ENCODE peak calls at places on chromosome 15, in nine cellular contexts. X is PC-3; N is thoracic aorta; J is neuronal stem cell; E is CD8-positive, alpha-beta memory T cell; G is ovary; B is trophoblast cell; L is cardiac muscle cell; Q is breast epithelium. M is an unnamed sample.
A peak's percentile ranks its signal among the peaks of the same experiment; 100 is the strongest.

GRCh38 chr15:39381517-39381916 is 199.4 kb upstream of the THBS1 start:
- DNase-seq in L (peak; percentile 24), Q (no peak), B (no peak), J (no peak), X (no peak), E (no peak), G (no peak), N (no peak), M (no peak)

GRCh38 chr15:74664028-74664616 is 31.7 kb downstream of the EDC3 start:
- DNase-seq in J (no peak), X (peak; percentile 60), N (no peak), E (no peak), B (no peak), L (peak; percentile 68), Q (no peak), G (no peak), M (no peak)

GRCh38 chr15:24878153-24878552 is 76.6 kb upstream of the SNRPN start:
- DNase-seq in X (peak; percentile 36), Q (peak; percentile 52), N (no peak), L (peak; percentile 27), B (no peak), J (no peak), G (peak; percentile 34), E (no peak), M (no peak)

GRCh38 chr15:89780601-89781000 is 4.5 kb downstream of the MESP2 start:
- DNase-seq in L (no peak), X (no peak), B (no peak), E (no peak), G (no peak), Q (no peak), J (no peak), N (no peak), M (no peak)

GRCh38 chr15:67010898-67011619 is 54.3 kb upstream of the SMAD3 start:
- DNase-seq in J (no peak), N (no peak), G (no peak), Q (no peak), B (peak; percentile 37), X (no peak), L (no peak), E (no peak), M (peak; percentile 40)

GRCh38 chr15:68951813-68952212 is 21.5 kb downstream of the SPESP1 start:
- DNase-seq in G (no peak), J (no peak), Q (no peak), L (no peak), X (no peak), B (no peak), N (no peak), E (no peak), M (no peak)

GRCh38 chr15:65305144-65305758 is 774 bp downstream of the RNU5B-1 start:
- DNase-seq in Q (no peak), G (no peak), B (no peak), N (no peak), J (no peak), X (no peak), E (no peak), L (no peak), M (no peak)

GRCh38 chr15:41115652-41116115 is 396 bp downstream of the INO80 start:
- DNase-seq in L (peak; percentile 69), G (no peak), X (peak; percentile 53), B (peak; percentile 48), N (peak; percentile 25), E (peak; percentile 69), Q (peak; percentile 62), J (peak; percentile 44), M (no peak)

GRCh38 chr15:47184003-47184404 is 533.3 kb upstream of the SEMA6D start:
- DNase-seq in B (peak; percentile 33), Q (no peak), X (no peak), G (peak; percentile 11), E (no peak), L (no peak), J (peak; percentile 31), N (no peak), M (no peak)

GRCh38 chr15:28208583-28208982 is 109.5 kb upstream of the OCA2 start:
- DNase-seq in Q (no peak), J (no peak), E (no peak), L (no peak), B (no peak), N (no peak), X (no peak), G (no peak), M (no peak)

GRCh38 chr15:68552773-68553172 is 26.0 kb upstream of the CORO2B start:
- DNase-seq in L (no peak), B (no peak), J (no peak), E (no peak), G (peak; percentile 25), X (peak; percentile 49), Q (no peak), N (no peak), M (no peak)

GRCh38 chr15:52652984-52653383 is 26.2 kb downstream of the ATOSA start:
- DNase-seq in J (no peak), Q (no peak), G (no peak), L (peak; percentile 72), E (no peak), B (no peak), N (no peak), X (peak; percentile 73), M (no peak)

GRCh38 chr15:63473999-63474809 is 30.2 kb upstream of the USP3 start:
- DNase-seq in X (peak; percentile 23), N (no peak), L (peak; percentile 67), B (no peak), E (no peak), Q (no peak), J (no peak), G (no peak), M (no peak)

GRCh38 chr15:63478243-63478642 is 26.1 kb upstream of the USP3 start:
- DNase-seq in B (no peak), E (no peak), N (no peak), G (no peak), J (no peak), X (no peak), Q (no peak), L (no peak), M (no peak)

GRCh38 chr15:63475670-63476069 is 28.7 kb upstream of the USP3 start:
- DNase-seq in B (no peak), N (no peak), L (no peak), E (no peak), G (no peak), X (no peak), J (no peak), Q (no peak), M (no peak)

GRCh38 chr15:63474810-63475316 is 29.5 kb upstream of the USP3 start:
- DNase-seq in E (no peak), Q (no peak), X (peak; percentile 32), J (no peak), L (no peak), B (no peak), N (no peak), G (no peak), M (no peak)

DNA sequence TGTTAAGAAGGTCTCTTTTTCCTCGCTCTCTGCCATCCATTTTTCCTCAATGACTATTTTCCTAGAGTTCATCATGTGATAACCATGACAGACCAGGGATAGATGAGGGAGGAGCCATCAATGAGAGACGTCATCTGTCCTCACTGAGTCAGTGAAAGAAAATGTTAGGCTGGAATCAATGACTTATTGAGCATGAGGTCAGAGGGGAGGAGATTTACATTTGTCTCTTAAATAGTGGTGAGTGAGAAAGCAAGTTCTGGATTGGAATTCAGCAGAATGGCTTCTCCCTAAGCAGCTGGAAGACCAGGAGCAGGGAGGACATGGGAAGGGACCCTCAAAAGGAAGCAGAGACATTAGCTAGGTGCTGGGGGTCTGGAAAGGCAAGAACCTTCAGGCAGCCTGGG is 28.2 kb upstream of the USP3 start:
- DNase-seq in N (no peak), L (peak; percentile 89), X (peak; percentile 68), B (peak; percentile 83), Q (no peak), E (no peak), G (no peak), J (no peak), M (no peak)
- H3K4me1 ChIP-seq in N (no peaks in the 10 kb centered on the region), L (peaks cover 6% of the 10 kb centered on the region), X (peaks cover 18% of the 10 kb centered on the region), B (no peaks in the 10 kb centered on the region), Q (no peaks in the 10 kb centered on the region), E (peaks cover 56% of the 10 kb centered on the region), G (peaks cover 7% of the 10 kb centered on the region), J (peaks cover 16% of the 10 kb centered on the region), M (peaks cover 6% of the 10 kb centered on the region)

GRCh38 chr15:50113187-50113505 is 5.9 kb downstream of the ATP8B4 start:
- DNase-seq in L (no peak), G (no peak), B (no peak), J (no peak), Q (no peak), X (no peak), E (no peak), N (no peak), M (no peak)

GRCh38 chr15:50116477-50116876 is 2.6 kb downstream of the ATP8B4 start:
- DNase-seq in N (no peak), X (peak; percentile 56), E (no peak), J (no peak), L (peak; percentile 17), B (peak; percentile 49), Q (no peak), G (no peak), M (no peak)

GRCh38 chr15:50112488-50113186 is 6.4 kb downstream of the ATP8B4 start:
- DNase-seq in X (no peak), E (no peak), N (no peak), B (no peak), G (no peak), J (no peak), Q (no peak), L (no peak), M (no peak)

GRCh38 chr15:50117628-50118027 is 1.4 kb downstream of the ATP8B4 start:
- DNase-seq in J (no peak), G (no peak), N (no peak), Q (no peak), E (no peak), L (no peak), X (no peak), B (no peak), M (no peak)

GRCh38 chr15:50114381-50114780 is 4.7 kb downstream of the ATP8B4 start:
- DNase-seq in J (no peak), Q (no peak), X (no peak), B (peak; percentile 7), N (no peak), L (no peak), G (no peak), E (no peak), M (no peak)
- H3K4me1 ChIP-seq in J (peaks cover 2% of the 10 kb centered on the region), Q (no peaks in the 10 kb centered on the region), X (no peaks in the 10 kb centered on the region), B (no peaks in the 10 kb centered on the region), N (peaks cover 9% of the 10 kb centered on the region), L (no peaks in the 10 kb centered on the region), G (no peaks in the 10 kb centered on the region), E (peaks cover 1% of the 10 kb centered on the region), M (no peaks in the 10 kb centered on the region)

DNA sequence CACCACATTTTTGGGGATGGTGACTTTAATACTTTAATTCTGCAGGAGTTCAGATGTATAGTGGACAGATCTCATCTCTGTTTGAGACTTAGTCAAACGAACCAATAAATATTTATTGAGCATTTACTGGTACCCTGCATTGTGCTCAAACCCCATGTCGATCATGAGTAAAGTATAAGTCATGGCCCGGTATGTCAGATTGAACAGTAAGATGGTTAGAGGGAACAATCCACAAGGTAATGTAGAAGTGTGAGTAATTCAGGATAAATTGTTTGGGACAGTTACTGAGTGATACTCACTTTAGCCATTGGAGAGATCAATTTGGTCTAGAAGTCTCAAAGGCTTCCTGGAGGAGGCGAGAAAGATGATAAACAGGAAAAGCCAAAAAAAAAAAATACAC is 265.5 kb upstream of the C2CD4B start:
- DNase-seq in E (no peak), L (no peak), G (no peak), J (no peak), N (no peak), Q (no peak), X (peak; percentile 52), B (no peak), M (no peak)
- H3K4me1 ChIP-seq in E (no peaks in the 10 kb centered on the region), L (peaks cover 9% of the 10 kb centered on the region), G (no peaks in the 10 kb centered on the region), J (no peaks in the 10 kb centered on the region), N (peaks cover 42% of the 10 kb centered on the region), Q (peaks cover 4% of the 10 kb centered on the region), X (peaks cover 9% of the 10 kb centered on the region), B (no peaks in the 10 kb centered on the region), M (peaks cover 16% of the 10 kb centered on the region)

GRCh38 chr15:72231847-72232461 is 964 bp upstream of the PKM start:
- DNase-seq in E (peak; percentile 43), X (peak; percentile 79), B (peak; percentile 67), Q (no peak), G (no peak), L (peak; percentile 80), J (no peak), N (no peak), M (peak; percentile 82)
- H3K4me1 ChIP-seq in E (peaks cover 40% of the 10 kb centered on the region), X (peaks cover 18% of the 10 kb centered on the region), B (peaks cover 20% of the 10 kb centered on the region), Q (peaks cover 1% of the 10 kb centered on the region), G (peaks cover 14% of the 10 kb centered on the region), L (peaks cover 32% of the 10 kb centered on the region), J (peaks cover 18% of the 10 kb centered on the region), N (peaks cover 29% of the 10 kb centered on the region), M (peaks cover 8% of the 10 kb centered on the region)